ENCODE peak calls at places on chromosomes 4 and X, in five cellular contexts. O, H, A, E and C are unnamed samples.

GRCh38 chr4:128517739-128518510 is 230.3 kb upstream of the PGRMC2 start:
- DNase-seq in O (peak), A (peak), H (peak), E (no peak), C (peak)

GRCh38 chr4:118682928-118683327 is 2.3 kb upstream of the METTL14 start:
- DNase-seq in A (peak), H (peak), O (peak), E (no peak), C (peak)

GRCh38 chr4:55086561-55086960 is 38.8 kb downstream of the KDR start:
- DNase-seq in A (no peak), H (no peak), O (peak), E (no peak), C (no peak)

GRCh38 chr4:76630748-76631147 is 195.7 kb downstream of the SHROOM3 start:
- DNase-seq in H (no peak), A (no peak), O (no peak), E (no peak), C (no peak)

GRCh38 chr4:98657531-98658286 is 702 bp downstream of the TSPAN5 start:
- DNase-seq in O (peak), H (peak), E (no peak), A (peak), C (no peak)

GRCh38 chr4:16794816-16795445 is 103.5 kb downstream of the LDB2 start:
- DNase-seq in E (no peak), H (no peak), O (peak), A (peak), C (peak)

GRCh38 chrX:57821703-57822375 is 88.4 kb downstream of the ZXDA start:
- DNase-seq in H (peak), A (peak), O (peak), E (peak), C (peak)

GRCh38 chrX:151699746-151700145 is 4.5 kb downstream of the PRRG3 start:
- DNase-seq in A (no peak), O (no peak), E (no peak), H (no peak), C (no peak)

GRCh38 chrX:79259073-79259689 is 108.0 kb downstream of the ITM2A start:
- DNase-seq in A (no peak), O (no peak), E (no peak), H (no peak), C (no peak)

GRCh38 chrX:23819385-23820234 is 36.6 kb downstream of the SAT1 start:
- DNase-seq in O (no peak), H (no peak), A (no peak), E (no peak), C (no peak)

GRCh38 chr4:140750470-140750869 is 5.7 kb downstream of the TBC1D9 start:
- DNase-seq in A (no peak), E (no peak), H (no peak), O (no peak), C (no peak)

GRCh38 chr4:133137571-133137970 is 11.5 kb upstream of the PCDH10 start:
- DNase-seq in E (no peak), O (no peak), H (no peak), A (no peak), C (no peak)

GRCh38 chrX:151098996-151099395 is 77.4 kb upstream of the GPR50 start:
- DNase-seq in A (no peak), E (no peak), H (no peak), O (no peak), C (no peak)

GRCh38 chr4:141023051-141023450 is 110.2 kb downstream of the RNF150 start:
- DNase-seq in O (no peak), E (no peak), A (no peak), H (no peak), C (no peak)

GRCh38 chr4:155037031-155037430 is 171.4 kb upstream of the NPY2R start:
- DNase-seq in O (no peak), E (no peak), A (no peak), H (no peak), C (no peak)

GRCh38 chr4:11074581-11075241 is 354.0 kb downstream of the HS3ST1 start:
- DNase-seq in H (no peak), E (no peak), O (no peak), A (no peak), C (no peak)

GRCh38 chrX:40094041-40094899 is 3.5 kb downstream of the BCOR start:
- DNase-seq in H (no peak), O (peak), A (peak), E (peak), C (no peak)
- H3K4me3 ChIP-seq in H (peak), O (peak), A (peak), E (peak), C (peak)

GRCh38 chr4:89110986-89111832 is at the start of gene TIGD2:
- DNase-seq in A (peak), H (peak), E (peak), O (peak), C (peak)
- TF ChIP-seq CTCF in A (peak), H (peak), E (peak), O (peak), C (peak)

GRCh38 chrX:56802921-56803848 is 74.1 kb downstream of the NBDY start:
- DNase-seq in E (peak), H (peak), A (peak), O (peak), C (peak)
- H3K4me3 ChIP-seq in E (no peak), H (peak), A (no peak), O (peak), C (peak)

GRCh38 chrX:140123446-140123845 is 158.1 kb upstream of the CXorf66 start:
- DNase-seq in O (no peak), A (peak), E (no peak), H (peak), C (no peak)
- TF ChIP-seq CTCF in O (peak), A (peak), E (no peak), H (peak), C (no peak)

DNA sequence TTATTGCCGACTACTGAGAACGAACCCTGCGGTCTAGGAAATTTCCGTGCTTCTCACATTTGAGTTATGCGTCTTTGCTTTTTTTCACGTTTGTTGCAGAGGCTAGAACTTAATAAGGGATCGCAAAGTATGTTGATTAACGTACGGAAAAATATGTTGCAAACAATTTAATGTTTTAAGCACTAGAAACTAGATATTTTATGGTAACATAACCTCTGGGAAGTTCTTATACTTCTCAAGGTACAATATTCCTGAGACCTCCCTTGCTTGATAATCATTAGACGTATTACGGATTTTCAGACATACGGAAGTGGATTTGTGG is 636 bp upstream of the PRDM5 start:
- DNase-seq in E (no peak), A (no peak), O (no peak), H (no peak), C (no peak)
- H3K4me3 ChIP-seq in E (peak), A (peak), O (peak), H (peak), C (peak)